ENCODE peak calls at places on chromosomes 1 and 21, in eight cellular contexts. One of them, this sample, is unnamed.

GRCh38 chr1:39898648-39899603 is 2.8 kb downstream of the MYCL start:
- DNase-seq in hepatic stellate cell: peak; percentile 76
- DNase-seq in head of caudate nucleus: peak; percentile 76
- DNase-seq in CD8-positive, alpha-beta T cell: no peak
- DNase-seq in NCI-H1417: no peak
- DNase-seq in iPS-NIHi11: peak; percentile 94
- DNase-seq in NCI-H2171 treated with DMSO at 0.1 percent for 48 hours: peak; percentile 73
- DNase-seq in fibroblast of lung: peak; percentile 79
- DNase-seq in this sample: peak; percentile 72

GRCh38 chr1:111602302-111602701 is 17.3 kb upstream of the RAP1A start:
- DNase-seq in fibroblast of lung: no peak
- DNase-seq in hepatic stellate cell: no peak
- DNase-seq in CD8-positive, alpha-beta T cell: no peak
- DNase-seq in iPS-NIHi11: no peak
- DNase-seq in NCI-H1417: no peak
- DNase-seq in NCI-H2171 treated with DMSO at 0.1 percent for 48 hours: no peak
- DNase-seq in head of caudate nucleus: no peak
- DNase-seq in this sample: no peak

GRCh38 chr21:38669186-38669585 is 136.5 kb upstream of the ETS2 start:
- DNase-seq in CD8-positive, alpha-beta T cell: no peak
- DNase-seq in NCI-H2171 treated with DMSO at 0.1 percent for 48 hours: peak; percentile 26
- DNase-seq in iPS-NIHi11: peak; percentile 40
- DNase-seq in fibroblast of lung: peak; percentile 36
- DNase-seq in hepatic stellate cell: no peak
- DNase-seq in NCI-H1417: peak; percentile 36
- DNase-seq in head of caudate nucleus: no peak
- DNase-seq in this sample: peak; percentile 42

GRCh38 chr1:33347650-33347992 is 26.7 kb upstream of the A3GALT2 start:
- DNase-seq in head of caudate nucleus: no peak
- DNase-seq in NCI-H1417: peak; percentile 28
- DNase-seq in hepatic stellate cell: no peak
- DNase-seq in CD8-positive, alpha-beta T cell: no peak
- DNase-seq in iPS-NIHi11: no peak
- DNase-seq in fibroblast of lung: peak; percentile 43
- DNase-seq in NCI-H2171 treated with DMSO at 0.1 percent for 48 hours: peak; percentile 72
- DNase-seq in this sample: peak; percentile 53

GRCh38 chr1:92956254-92956653 is 5.0 kb downstream of the DIPK1A start:
- DNase-seq in iPS-NIHi11: no peak
- DNase-seq in hepatic stellate cell: no peak
- DNase-seq in CD8-positive, alpha-beta T cell: no peak
- DNase-seq in fibroblast of lung: no peak
- DNase-seq in NCI-H2171 treated with DMSO at 0.1 percent for 48 hours: peak; percentile 47
- DNase-seq in head of caudate nucleus: no peak
- DNase-seq in NCI-H1417: peak; percentile 15
- DNase-seq in this sample: no peak

GRCh38 chr1:156666862-156667609 is 10.2 kb downstream of the NES start:
- DNase-seq in head of caudate nucleus: no peak
- DNase-seq in fibroblast of lung: peak; percentile 25
- DNase-seq in hepatic stellate cell: no peak
- DNase-seq in CD8-positive, alpha-beta T cell: no peak
- DNase-seq in NCI-H2171 treated with DMSO at 0.1 percent for 48 hours: no peak
- DNase-seq in iPS-NIHi11: no peak
- DNase-seq in NCI-H1417: no peak
- DNase-seq in this sample: no peak

GRCh38 chr1:190858140-190858539 is 380.5 kb upstream of the BRINP3 start:
- DNase-seq in fibroblast of lung: no peak
- DNase-seq in CD8-positive, alpha-beta T cell: no peak
- DNase-seq in head of caudate nucleus: no peak
- DNase-seq in NCI-H2171 treated with DMSO at 0.1 percent for 48 hours: no peak
- DNase-seq in hepatic stellate cell: no peak
- DNase-seq in NCI-H1417: no peak
- DNase-seq in iPS-NIHi11: no peak
- DNase-seq in this sample: no peak

GRCh38 chr1:167693425-167694045 is 28.2 kb upstream of the MPZL1 start:
- DNase-seq in hepatic stellate cell: no peak
- DNase-seq in head of caudate nucleus: no peak
- DNase-seq in iPS-NIHi11: no peak
- DNase-seq in NCI-H1417: no peak
- DNase-seq in CD8-positive, alpha-beta T cell: no peak
- DNase-seq in NCI-H2171 treated with DMSO at 0.1 percent for 48 hours: no peak
- DNase-seq in fibroblast of lung: no peak
- DNase-seq in this sample: no peak

GRCh38 chr1:39490596-39491145 is 765 bp upstream of the BMP8A start:
- DNase-seq in iPS-NIHi11: peak; percentile 61
- DNase-seq in CD8-positive, alpha-beta T cell: peak; percentile 54
- DNase-seq in fibroblast of lung: no peak
- DNase-seq in hepatic stellate cell: no peak
- DNase-seq in head of caudate nucleus: peak; percentile 69
- DNase-seq in NCI-H2171 treated with DMSO at 0.1 percent for 48 hours: peak; percentile 63
- DNase-seq in NCI-H1417: peak; percentile 80
- DNase-seq in this sample: no peak

GRCh38 chr1:7550261-7550850 is 220.7 kb upstream of the VAMP3 start:
- DNase-seq in CD8-positive, alpha-beta T cell: no peak
- DNase-seq in hepatic stellate cell: no peak
- DNase-seq in iPS-NIHi11: peak; percentile 67
- DNase-seq in NCI-H2171 treated with DMSO at 0.1 percent for 48 hours: no peak
- DNase-seq in head of caudate nucleus: no peak
- DNase-seq in fibroblast of lung: no peak
- DNase-seq in NCI-H1417: no peak
- DNase-seq in this sample: no peak

GRCh38 chr1:154014154-154014910 is 23.8 kb downstream of the RPS27 start:
- DNase-seq in fibroblast of lung: peak; percentile 45
- DNase-seq in NCI-H1417: no peak
- DNase-seq in iPS-NIHi11: no peak
- DNase-seq in NCI-H2171 treated with DMSO at 0.1 percent for 48 hours: no peak
- DNase-seq in CD8-positive, alpha-beta T cell: no peak
- DNase-seq in hepatic stellate cell: peak; percentile 32
- DNase-seq in head of caudate nucleus: no peak
- DNase-seq in this sample: no peak

GRCh38 chr1:42936309-42937078 is 22.2 kb downstream of the SLC2A1 start:
- DNase-seq in NCI-H1417: no peak
- DNase-seq in head of caudate nucleus: no peak
- DNase-seq in NCI-H2171 treated with DMSO at 0.1 percent for 48 hours: no peak
- DNase-seq in iPS-NIHi11: no peak
- DNase-seq in fibroblast of lung: peak; percentile 73
- DNase-seq in hepatic stellate cell: peak; percentile 67
- DNase-seq in CD8-positive, alpha-beta T cell: no peak
- DNase-seq in this sample: peak; percentile 85

GRCh38 chr1:225230483-225230882 is 197.4 kb downstream of the LBR start:
- DNase-seq in iPS-NIHi11: no peak
- DNase-seq in fibroblast of lung: no peak
- DNase-seq in CD8-positive, alpha-beta T cell: no peak
- DNase-seq in hepatic stellate cell: no peak
- DNase-seq in NCI-H2171 treated with DMSO at 0.1 percent for 48 hours: no peak
- DNase-seq in NCI-H1417: no peak
- DNase-seq in head of caudate nucleus: no peak
- DNase-seq in this sample: no peak

GRCh38 chr1:6868371-6869001 is 83.2 kb downstream of the CAMTA1 start:
- DNase-seq in fibroblast of lung: no peak
- DNase-seq in NCI-H2171 treated with DMSO at 0.1 percent for 48 hours: no peak
- DNase-seq in hepatic stellate cell: no peak
- DNase-seq in iPS-NIHi11: no peak
- DNase-seq in NCI-H1417: no peak
- DNase-seq in head of caudate nucleus: no peak
- DNase-seq in CD8-positive, alpha-beta T cell: no peak
- DNase-seq in this sample: no peak

GRCh38 chr1:201711101-201711597 is 117.8 kb upstream of the IPO9 start:
- DNase-seq in head of caudate nucleus: no peak
- DNase-seq in NCI-H2171 treated with DMSO at 0.1 percent for 48 hours: peak; percentile 45
- DNase-seq in NCI-H1417: no peak
- DNase-seq in fibroblast of lung: peak; percentile 30
- DNase-seq in CD8-positive, alpha-beta T cell: no peak
- DNase-seq in iPS-NIHi11: no peak
- DNase-seq in hepatic stellate cell: no peak
- DNase-seq in this sample: no peak

GRCh38 chr1:170661646-170662411 is 2.1 kb upstream of the PRRX1 start:
- DNase-seq in hepatic stellate cell: peak; percentile 81
- DNase-seq in fibroblast of lung: peak; percentile 52
- DNase-seq in NCI-H1417: peak; percentile 56
- DNase-seq in head of caudate nucleus: peak; percentile 34
- DNase-seq in iPS-NIHi11: peak; percentile 55
- DNase-seq in CD8-positive, alpha-beta T cell: no peak
- DNase-seq in NCI-H2171 treated with DMSO at 0.1 percent for 48 hours: no peak
- DNase-seq in this sample: peak; percentile 48